ENCODE peak calls at places on chromosomes 6 and 20, in nine cellular contexts. Z is GM12865, S is IMR-90, Q is psoas muscle, F is dorsolateral prefrontal cortex, J is foreskin keratinocyte, W is AG10803, U is GM20000, L is lung. R is an unnamed sample.

GRCh38 chr6:13486679-13487121 is 700 bp downstream of the GFOD1 start:
- DNase-seq in Z (peak), S (peak), Q (peak), F (peak), J (no peak), W (peak), U (peak), L (peak), R (peak)

GRCh38 chr20:64037498-64038213 is 1.7 kb downstream of the C20orf204 start:
- DNase-seq in Z (peak), S (no peak), Q (no peak), F (no peak), J (no peak), W (no peak), U (peak), L (no peak), R (peak)

GRCh38 chr6:157677235-157677634 is 145.8 kb upstream of the SNX9 start:
- DNase-seq in Z (no peak), S (no peak), Q (no peak), F (no peak), J (no peak), W (no peak), U (no peak), L (no peak), R (no peak)

GRCh38 chr6:63434936-63435335 is 115.2 kb upstream of the LGSN start:
- DNase-seq in Z (no peak), S (no peak), Q (no peak), F (no peak), J (no peak), W (no peak), U (no peak), L (no peak), R (no peak)

GRCh38 chr6:143802833-143803565 is 40.1 kb upstream of the LTV1 start:
- DNase-seq in Z (no peak), S (peak), Q (no peak), F (no peak), J (no peak), W (peak), U (no peak), L (no peak), R (no peak)

GRCh38 chr6:2714359-2714895 is 36.3 kb downstream of the MYLK4 start:
- DNase-seq in Z (no peak), S (peak), Q (no peak), F (no peak), J (peak), W (peak), U (no peak), L (no peak), R (no peak)

GRCh38 chr6:148364056-148364844 is 21.6 kb downstream of the SASH1 start:
- DNase-seq in Z (no peak), S (peak), Q (no peak), F (no peak), J (no peak), W (peak), U (no peak), L (no peak), R (no peak)

GRCh38 chr6:28709478-28710349 is 184.0 kb downstream of the GPX5 start:
- DNase-seq in Z (peak), S (no peak), Q (no peak), F (no peak), J (no peak), W (no peak), U (no peak), L (no peak), R (no peak)

GRCh38 chr6:72669324-72669723 is 47.5 kb downstream of the KCNQ5 start:
- DNase-seq in Z (no peak), S (no peak), Q (no peak), F (no peak), J (no peak), W (no peak), U (no peak), L (no peak), R (no peak)

GRCh38 chr6:48474764-48475674 is 364.0 kb upstream of the PTCHD4 start:
- DNase-seq in Z (no peak), S (no peak), Q (no peak), F (no peak), J (peak), W (no peak), U (no peak), L (no peak), R (no peak)

GRCh38 chr6:27468334-27468733 is 4.6 kb downstream of the ZNF184 start:
- DNase-seq in Z (no peak), S (peak), Q (no peak), F (no peak), J (no peak), W (no peak), U (no peak), L (no peak), R (no peak)

GRCh38 chr6:3228046-3228671 is 706 bp upstream of the TUBB2B start:
- DNase-seq in Z (no peak), S (no peak), Q (no peak), F (no peak), J (no peak), W (no peak), U (peak), L (no peak), R (peak)

GRCh38 chr20:25259358-25259757 is 11.5 kb downstream of the PYGB start:
- DNase-seq in Z (no peak), S (no peak), Q (no peak), F (no peak), J (no peak), W (no peak), U (no peak), L (no peak), R (no peak)

GRCh38 chr6:159095561-159096095 is 50.8 kb upstream of the TAGAP start:
- DNase-seq in Z (no peak), S (no peak), Q (no peak), F (no peak), J (no peak), W (no peak), U (no peak), L (no peak), R (no peak)

GRCh38 chr20:775679-776135 is 7.4 kb upstream of the SLC52A3 start:
- DNase-seq in Z (no peak), S (no peak), Q (no peak), F (no peak), J (no peak), W (no peak), U (no peak), L (no peak), R (peak)

GRCh38 chr20:39874049-39874893 is 814.8 kb downstream of the MAFB start:
- DNase-seq in Z (peak), S (peak), Q (peak), F (peak), J (no peak), W (peak), U (peak), L (peak), R (peak)

GRCh38 chr6:123276439-123277045 is 280.5 kb downstream of the CLVS2 start:
- DNase-seq in Z (no peak), S (no peak), Q (no peak), F (no peak), J (no peak), W (no peak), U (no peak), L (no peak), R (no peak)

GRCh38 chr6:21808045-21808470 is 214.5 kb downstream of the SOX4 start:
- DNase-seq in Z (no peak), S (peak), Q (no peak), F (no peak), J (no peak), W (peak), U (no peak), L (no peak), R (no peak)

GRCh38 chr6:148746363-148747144 is at the start of gene UST:
- DNase-seq in Z (peak), S (peak), Q (peak), F (peak), J (peak), W (peak), U (peak), L (peak), R (peak)

GRCh38 chr20:1122388-1123315 is 4.2 kb downstream of the PSMF1 start:
- DNase-seq in Z (peak), S (peak), Q (peak), F (no peak), J (no peak), W (peak), U (no peak), L (peak), R (no peak)

GRCh38 chr6:35687658-35688604 is 784 bp downstream of the FKBP5 start:
- DNase-seq in Z (peak), S (peak), Q (peak), F (peak), J (peak), W (peak), U (peak), L (peak), R (peak)

GRCh38 chr6:11810039-11810541 is 31.5 kb upstream of the ADTRP start:
- DNase-seq in Z (no peak), S (peak), Q (peak), F (peak), J (peak), W (peak), U (no peak), L (peak), R (no peak)

GRCh38 chr20:25493137-25493536 is 85.7 kb downstream of the GINS1 start:
- DNase-seq in Z (no peak), S (no peak), Q (no peak), F (no peak), J (no peak), W (no peak), U (no peak), L (no peak), R (no peak)

GRCh38 chr6:116313377-116313776 is 33.6 kb upstream of the TSPYL1 start:
- DNase-seq in Z (no peak), S (peak), Q (no peak), F (no peak), J (no peak), W (peak), U (no peak), L (no peak), R (no peak)

GRCh38 chr6:100257661-100258395 is 206.9 kb downstream of the SIM1 start:
- DNase-seq in Z (peak), S (peak), Q (no peak), F (no peak), J (no peak), W (peak), U (peak), L (no peak), R (peak)

GRCh38 chr20:5000263-5001173 is 792 bp downstream of the SLC23A2 start:
- DNase-seq in Z (no peak), S (peak), Q (peak), F (peak), J (no peak), W (peak), U (peak), L (peak), R (peak)

GRCh38 chr20:10313701-10314100 is 95.1 kb downstream of the SNAP25 start:
- DNase-seq in Z (no peak), S (peak), Q (no peak), F (no peak), J (no peak), W (no peak), U (no peak), L (no peak), R (no peak)

GRCh38 chr20:61477366-61477966 is 225.4 kb downstream of the CDH4 start:
- DNase-seq in Z (no peak), S (no peak), Q (no peak), F (no peak), J (no peak), W (peak), U (no peak), L (no peak), R (no peak)

GRCh38 chr20:61476956-61477355 is 224.9 kb downstream of the CDH4 start:
- DNase-seq in Z (no peak), S (no peak), Q (no peak), F (peak), J (no peak), W (no peak), U (no peak), L (no peak), R (no peak)

GRCh38 chr20:61478094-61478493 is 226.0 kb downstream of the CDH4 start:
- DNase-seq in Z (no peak), S (no peak), Q (no peak), F (no peak), J (no peak), W (peak), U (no peak), L (no peak), R (no peak)

GRCh38 chr20:61480158-61480825 is 228.2 kb downstream of the CDH4 start:
- DNase-seq in Z (no peak), S (no peak), Q (no peak), F (no peak), J (no peak), W (no peak), U (no peak), L (no peak), R (no peak)

DNA sequence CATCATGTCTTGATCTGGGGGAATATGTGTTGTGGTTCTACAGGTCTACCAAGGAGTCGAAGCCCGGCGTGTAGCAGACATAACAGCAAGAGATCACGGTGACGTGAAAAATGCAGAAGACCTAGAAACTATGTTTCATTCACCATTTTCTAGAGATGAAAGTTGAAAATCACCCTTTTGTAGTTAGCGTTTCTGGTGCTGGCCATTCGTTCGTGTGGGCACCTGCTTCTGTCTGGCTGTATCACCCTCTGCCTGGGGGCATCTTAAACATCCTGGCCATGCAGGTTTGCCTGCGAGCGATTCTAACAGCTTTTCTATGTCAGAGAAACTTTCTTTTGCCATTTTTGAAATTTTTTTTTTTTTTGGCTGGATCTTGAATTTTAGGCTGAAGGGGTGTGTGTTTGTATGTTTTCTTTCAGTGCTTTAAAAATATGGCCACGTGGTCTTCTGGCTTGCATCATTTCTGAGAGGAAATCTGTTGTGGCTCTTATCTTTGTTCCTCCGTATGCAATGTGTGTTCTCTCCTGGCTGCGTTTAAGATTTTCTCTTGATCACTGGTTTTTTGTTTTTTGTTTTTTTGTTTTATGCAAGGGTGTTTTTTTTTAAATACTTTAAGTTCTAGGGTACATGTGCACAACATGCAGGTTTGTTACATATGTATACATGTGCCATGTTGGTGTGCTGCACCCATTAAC is 226.7 kb downstream of the CDH4 start:
- DNase-seq in Z (no peak), S (no peak), Q (no peak), F (no peak), J (no peak), W (no peak), U (no peak), L (no peak), R (no peak)
- TF ChIP-seq CTCF in Z (no peak), S (no peak), Q (no peak), F (no peak), J (no peak), W (no peak), U (no peak), L (no peak), R (no peak)

DNA sequence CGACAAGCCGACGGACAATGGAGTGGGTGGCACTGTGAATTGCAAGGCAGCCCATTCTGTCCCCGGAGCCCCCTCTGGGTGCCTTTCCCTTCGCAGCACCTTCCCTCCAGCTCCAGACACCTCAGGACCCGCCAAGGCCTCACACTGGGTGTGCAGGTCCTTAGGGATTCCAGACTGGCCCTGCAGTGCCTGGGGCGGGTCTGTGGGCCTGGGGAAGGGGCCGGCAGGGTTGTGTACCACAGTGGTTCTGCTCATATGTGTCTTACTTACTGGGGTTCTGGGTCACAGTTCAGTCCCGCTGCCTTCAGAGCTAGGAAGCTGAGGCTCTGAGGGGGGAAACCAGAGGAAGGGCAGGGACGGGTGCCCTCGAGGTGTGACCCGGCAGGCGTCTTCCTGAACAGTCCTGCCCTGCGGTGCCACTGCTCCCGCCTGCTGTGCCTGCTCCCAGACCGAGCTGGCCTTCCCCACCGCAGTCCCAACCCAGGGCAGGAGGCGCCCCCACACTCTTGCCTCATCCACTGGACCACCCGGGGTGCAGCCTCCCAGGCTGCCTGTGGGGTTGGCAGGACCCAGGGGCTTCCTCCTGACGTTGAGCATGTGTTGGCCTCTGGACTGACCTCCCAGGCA is 16.3 kb upstream of the SLCO4A1 start:
- DNase-seq in Z (no peak), S (no peak), Q (peak), F (no peak), J (no peak), W (no peak), U (no peak), L (no peak), R (no peak)
- TF ChIP-seq CTCF in Z (no peak), S (no peak), Q (no peak), F (no peak), J (no peak), W (no peak), U (no peak), L (no peak), R (no peak)

DNA sequence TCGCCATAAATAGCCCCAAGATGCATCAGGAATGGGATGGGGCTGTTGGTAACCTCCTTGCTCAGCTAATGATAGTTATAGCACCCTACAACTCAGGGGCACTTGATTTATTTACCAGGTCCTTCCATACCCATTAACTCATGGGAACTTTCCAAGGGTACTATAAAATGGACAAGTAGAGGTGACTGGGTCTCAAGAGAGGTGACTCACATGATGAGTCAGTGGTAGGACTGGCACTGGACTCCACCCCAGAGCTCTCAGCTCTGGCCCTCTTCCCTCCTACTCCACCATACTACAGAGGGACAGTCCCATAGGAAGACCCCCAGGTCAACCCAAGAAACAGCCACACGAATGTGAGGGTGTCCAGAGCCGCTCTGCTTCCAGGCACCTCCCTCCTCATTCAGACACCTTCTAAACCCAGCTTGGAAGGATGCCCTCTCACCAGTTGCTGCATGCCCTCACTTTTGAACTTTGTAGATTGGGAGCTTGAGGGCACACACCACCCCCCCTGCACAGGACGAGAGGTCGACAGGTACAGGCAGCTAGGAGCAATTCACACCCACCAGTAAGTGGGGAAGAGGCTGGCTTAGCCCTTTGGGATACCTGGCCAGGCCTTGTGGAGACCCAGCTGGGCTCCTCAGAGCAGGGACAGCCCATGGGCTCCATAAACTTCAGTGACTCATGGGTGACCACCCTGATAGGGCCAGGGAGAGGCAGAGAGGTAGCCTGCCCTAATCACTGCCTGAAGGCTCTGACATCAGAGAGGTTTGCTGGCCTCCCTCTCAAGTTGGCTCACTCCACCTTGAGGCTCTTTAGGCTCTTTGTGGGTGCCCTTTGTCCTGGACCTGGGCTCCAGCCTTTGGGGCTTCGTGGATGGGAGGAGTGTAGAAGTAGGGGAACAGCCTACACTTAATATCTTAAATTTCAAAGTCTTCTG is 81.6 kb upstream of the MLN start:
- DNase-seq in Z (no peak), S (peak), Q (peak), F (no peak), J (no peak), W (peak), U (no peak), L (no peak), R (no peak)
- TF ChIP-seq CTCF in Z (no peak), S (no peak), Q (no peak), F (no peak), J (no peak), W (no peak), U (no peak), L (no peak), R (no peak)

GRCh38 chr6:137870744-137871247 is 3.7 kb downstream of the TNFAIP3 start:
- DNase-seq in Z (peak), S (peak), Q (no peak), F (no peak), J (no peak), W (no peak), U (peak), L (no peak), R (peak)
- TF ChIP-seq CTCF in Z (peak), S (no peak), Q (peak), F (no peak), J (peak), W (peak), U (no peak), L (no peak), R (no peak)

DNA sequence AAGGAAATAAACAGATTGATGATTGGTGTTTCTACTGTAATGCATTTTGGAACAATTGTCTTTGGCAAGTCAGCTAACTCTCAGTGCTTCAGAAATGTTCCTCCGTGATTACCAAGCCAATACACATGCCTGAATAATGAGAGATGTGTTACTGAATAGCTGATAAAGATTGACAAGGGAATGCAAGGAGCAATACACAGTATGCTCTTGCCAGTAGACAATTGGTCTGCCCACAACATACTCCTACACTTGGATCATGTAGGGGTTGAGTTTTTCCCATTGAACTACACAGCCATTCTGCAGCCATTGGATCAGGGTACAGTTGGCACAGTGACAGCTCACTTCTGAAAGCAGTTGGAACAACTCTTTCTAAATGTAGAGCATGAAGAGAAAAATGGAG is 5.6 kb upstream of the GJB7 start:
- DNase-seq in Z (no peak), S (peak), Q (no peak), F (no peak), J (no peak), W (peak), U (no peak), L (no peak), R (no peak)
- TF ChIP-seq CTCF in Z (no peak), S (no peak), Q (no peak), F (no peak), J (no peak), W (no peak), U (no peak), L (no peak), R (no peak)

GRCh38 chr6:23446394-23447001 is 679.5 kb upstream of the NRSN1 start:
- DNase-seq in Z (peak), S (peak), Q (no peak), F (no peak), J (no peak), W (peak), U (no peak), L (no peak), R (no peak)
- TF ChIP-seq CTCF in Z (peak), S (peak), Q (peak), F (peak), J (peak), W (peak), U (no peak), L (no peak), R (no peak)

DNA sequence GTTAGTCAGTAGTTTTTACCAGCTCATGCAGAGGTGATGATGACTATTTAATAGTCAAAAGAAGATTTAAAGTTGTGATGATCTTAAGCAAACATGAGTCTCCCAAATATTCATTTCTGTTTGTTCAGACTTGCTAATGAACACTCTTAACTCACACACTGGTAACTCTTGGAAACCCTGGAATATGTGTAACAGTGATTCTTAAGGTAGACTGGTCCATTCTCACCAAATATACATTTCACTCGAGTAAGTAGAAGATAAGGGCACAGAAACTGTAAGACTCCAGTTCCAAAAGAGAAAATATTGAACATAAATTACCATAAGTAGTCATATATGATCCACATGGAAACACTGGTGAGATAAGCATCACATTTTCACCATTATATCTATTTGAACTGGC is 29.1 kb downstream of the RSPO3 start:
- DNase-seq in Z (no peak), S (no peak), Q (no peak), F (no peak), J (peak), W (peak), U (no peak), L (no peak), R (no peak)
- TF ChIP-seq CTCF in Z (no peak), S (no peak), Q (no peak), F (no peak), J (no peak), W (no peak), U (no peak), L (no peak), R (no peak)

GRCh38 chr20:44102582-44102981 is 84.4 kb downstream of the JPH2 start:
- DNase-seq in Z (no peak), S (no peak), Q (no peak), F (no peak), J (no peak), W (no peak), U (no peak), L (no peak), R (no peak)
- TF ChIP-seq CTCF in Z (no peak), S (no peak), Q (no peak), F (no peak), J (no peak), W (no peak), U (no peak), L (no peak), R (no peak)

R was measured in GM13976.